ENCODE peak calls at places on chromosome 5, in six cellular contexts. B is AG04450, S is fibroblast of lung, D is bronchial epithelial cell, G is AG04449, N is pancreas. H is an unnamed sample.

GRCh38 chr5:135033026-135033861 is 784 bp downstream of the PITX1 start:
- DNase-seq in B (peak; percentile 10), S (peak; percentile 19), D (peak; percentile 36), G (no peak), N (no peak), H (peak; percentile 27)

GRCh38 chr5:11251242-11251641 is 490.2 kb upstream of the DAP start:
- DNase-seq in B (no peak), S (peak; percentile 57), D (peak; percentile 89), G (no peak), N (no peak), H (peak; percentile 7)

GRCh38 chr5:94081088-94081487 is 339.7 kb upstream of the POU5F2 start:
- DNase-seq in B (no peak), S (no peak), D (no peak), G (no peak), N (no peak), H (no peak)

GRCh38 chr5:128081111-128081865 is 2.3 kb upstream of the SLC12A2 start:
- DNase-seq in B (no peak), S (peak; percentile 12), D (peak; percentile 32), G (no peak), N (no peak), H (peak; percentile 52)

GRCh38 chr5:54651482-54652076 is 134.0 kb downstream of the SNX18 start:
- DNase-seq in B (no peak), S (peak; percentile 65), D (peak; percentile 84), G (no peak), N (peak; percentile 73), H (no peak)

GRCh38 chr5:148585988-148586387 is 68.3 kb downstream of the HTR4 start:
- DNase-seq in B (no peak), S (no peak), D (peak; percentile 2), G (no peak), N (no peak), H (peak; percentile 0)

GRCh38 chr5:37045703-37046102 is 169.1 kb downstream of the NIPBL start:
- DNase-seq in B (no peak), S (no peak), D (no peak), G (no peak), N (no peak), H (no peak)

GRCh38 chr5:33834334-33834733 is 57.5 kb downstream of the ADAMTS12 start:
- DNase-seq in B (no peak), S (peak; percentile 85), D (no peak), G (peak; percentile 55), N (no peak), H (peak; percentile 88)

GRCh38 chr5:123429993-123430392 is 6.8 kb upstream of the CEP120 start:
- DNase-seq in B (peak; percentile 73), S (peak; percentile 87), D (peak; percentile 98), G (peak; percentile 61), N (no peak), H (peak; percentile 96)

GRCh38 chr5:138635268-138635667 is 60.1 kb upstream of the HSPA9 start:
- DNase-seq in B (no peak), S (peak; percentile 40), D (peak; percentile 31), G (no peak), N (no peak), H (peak; percentile 20)

GRCh38 chr5:121144764-121145163 is 680.7 kb downstream of the PRR16 start:
- DNase-seq in B (no peak), S (peak; percentile 69), D (peak; percentile 56), G (no peak), N (no peak), H (peak; percentile 16)

GRCh38 chr5:67942451-67942830 is 273.1 kb upstream of the PIK3R1 start:
- DNase-seq in B (no peak), S (peak; percentile 65), D (peak; percentile 50), G (no peak), N (no peak), H (no peak)

GRCh38 chr5:119358901-119359603 is 3.2 kb downstream of the TNFAIP8 start:
- DNase-seq in B (no peak), S (no peak), D (no peak), G (no peak), N (no peak), H (no peak)

GRCh38 chr5:68257207-68257606 is 41.7 kb downstream of the PIK3R1 start:
- DNase-seq in B (no peak), S (no peak), D (no peak), G (no peak), N (no peak), H (no peak)

GRCh38 chr5:130965342-130965741 is 199.7 kb downstream of the HINT1 start:
- DNase-seq in B (no peak), S (no peak), D (no peak), G (no peak), N (no peak), H (no peak)

GRCh38 chr5:16664368-16664767 is 47.6 kb upstream of the RETREG1 start:
- DNase-seq in B (no peak), S (no peak), D (no peak), G (no peak), N (no peak), H (no peak)
- H3K4me3 ChIP-seq in B (no peak overlapping the region), S (no peak overlapping the region), D (no peak overlapping the region), G (no peak overlapping the region), N (no peak overlapping the region), H (no peak overlapping the region)

GRCh38 chr5:175658299-175659145 is 651 bp downstream of the HRH2 start:
- DNase-seq in B (no peak), S (no peak), D (no peak), G (no peak), N (no peak), H (no peak)

GRCh38 chr5:175659546-175660248 is 1.8 kb downstream of the HRH2 start:
- DNase-seq in B (no peak), S (no peak), D (no peak), G (no peak), N (no peak), H (no peak)

GRCh38 chr5:175656966-175657365 is 905 bp upstream of the HRH2 start:
- DNase-seq in B (no peak), S (no peak), D (no peak), G (no peak), N (no peak), H (no peak)

GRCh38 chr5:175655411-175655810 is 2.5 kb upstream of the HRH2 start:
- DNase-seq in B (no peak), S (no peak), D (no peak), G (no peak), N (no peak), H (no peak)

GRCh38 chr5:175657593-175658271 is at the start of gene HRH2:
- DNase-seq in B (no peak), S (peak; percentile 14), D (no peak), G (no peak), N (no peak), H (peak; percentile 4)
- TF ChIP-seq CTCF in B (no peak), S (no peak), D (no peak), G (no peak), N (no peak), H (no peak)

GRCh38 chr5:43007911-43008368 is 32.2 kb downstream of the ANXA2R start:
- DNase-seq in B (no peak), S (peak; percentile 84), D (peak; percentile 63), G (no peak), N (no peak), H (peak; percentile 90)
- H3K4me3 ChIP-seq in B (peak overlapping the region; percentile 61), S (peak overlapping the region; percentile 71), D (peak overlapping the region; percentile 34), G (peak overlapping the region; percentile 57), N (peak overlapping the region; percentile 8), H (peak overlapping the region; percentile 52)

GRCh38 chr5:76016258-76016657 is 66.9 kb upstream of the SV2C start:
- DNase-seq in B (no peak), S (no peak), D (no peak), G (no peak), N (no peak), H (no peak)
- TF ChIP-seq CTCF in B (peak; percentile 14), S (no peak), D (no peak), G (no peak), N (no peak), H (peak; percentile 18)

GRCh38 chr5:522899-523657 is 1.2 kb downstream of the SLC9A3 start:
- DNase-seq in B (no peak), S (no peak), D (no peak), G (no peak), N (no peak), H (no peak)
- H3K4me3 ChIP-seq in B (no peak overlapping the region), S (no peak overlapping the region), D (no peak overlapping the region), G (no peak overlapping the region), N (no peak overlapping the region), H (no peak overlapping the region)

GRCh38 chr5:59358005-59358404 is 535.5 kb downstream of the PDE4D start:
- DNase-seq in B (no peak), S (no peak), D (no peak), G (no peak), N (no peak), H (no peak)

GRCh38 chr5:59358497-59358896 is 535.0 kb downstream of the PDE4D start:
- DNase-seq in B (no peak), S (peak; percentile 59), D (no peak), G (no peak), N (no peak), H (peak; percentile 97)

GRCh38 chr5:59357421-59357977 is 536.0 kb downstream of the PDE4D start:
- DNase-seq in B (no peak), S (peak; percentile 52), D (no peak), G (no peak), N (no peak), H (peak; percentile 91)

GRCh38 chr5:59354811-59355210 is 538.7 kb downstream of the PDE4D start:
- DNase-seq in B (no peak), S (no peak), D (peak; percentile 34), G (no peak), N (no peak), H (no peak)

GRCh38 chr5:59356813-59357381 is 536.6 kb downstream of the PDE4D start:
- DNase-seq in B (no peak), S (no peak), D (no peak), G (no peak), N (no peak), H (peak; percentile 42)
- TF ChIP-seq CTCF in B (no peak), S (no peak), D (no peak), G (no peak), N (no peak), H (no peak)

GRCh38 chr5:112703866-112704820 is 33.5 kb upstream of the APC start:
- DNase-seq in B (no peak), S (peak; percentile 90), D (no peak), G (no peak), N (no peak), H (peak; percentile 64)

GRCh38 chr5:112707187-112708179 is 30.2 kb upstream of the APC start:
- DNase-seq in B (peak; percentile 98), S (peak; percentile 95), D (peak; percentile 97), G (peak; percentile 88), N (peak; percentile 99), H (peak; percentile 99)

GRCh38 chr5:112710896-112711295 is 26.8 kb upstream of the APC start:
- DNase-seq in B (no peak), S (no peak), D (no peak), G (no peak), N (no peak), H (no peak)

GRCh38 chr5:112709416-112709815 is 28.3 kb upstream of the APC start:
- DNase-seq in B (no peak), S (peak; percentile 45), D (no peak), G (no peak), N (no peak), H (no peak)

GRCh38 chr5:112706446-112707016 is 31.2 kb upstream of the APC start:
- DNase-seq in B (no peak), S (no peak), D (no peak), G (no peak), N (no peak), H (no peak)
- H3K4me3 ChIP-seq in B (no peak overlapping the region), S (peak overlapping the region; percentile 89), D (no peak overlapping the region), G (no peak overlapping the region), N (no peak overlapping the region), H (no peak overlapping the region)